ENCODE peak calls at places on chromosome 15, in five cellular contexts. C is colonic mucosa, M is heart left ventricle, K is foreskin keratinocyte, S is transverse colon. U is an unnamed sample.

GRCh38 chr15:75928680-75929608 is 25.3 kb downstream of the FBXO22 start:
- DNase-seq in C (peak), M (no peak), K (no peak), S (peak), U (no peak)

GRCh38 chr15:59170295-59170881 is 36.3 kb upstream of the LDHAL6B start:
- DNase-seq in C (peak), M (no peak), K (peak), S (peak), U (peak)

GRCh38 chr15:29456255-29456654 is 186.6 kb upstream of the NSMCE3 start:
- DNase-seq in C (no peak), M (no peak), K (no peak), S (no peak), U (no peak)

GRCh38 chr15:74552761-74553441 is 11.9 kb downstream of the ARID3B start:
- DNase-seq in C (no peak), M (no peak), K (no peak), S (no peak), U (no peak)

GRCh38 chr15:74028646-74029045 is 34.1 kb downstream of the PML start:
- DNase-seq in C (no peak), M (no peak), K (no peak), S (no peak), U (no peak)

GRCh38 chr15:40549894-40550293 is 14.9 kb downstream of the CCDC32 start:
- DNase-seq in C (no peak), M (peak), K (no peak), S (no peak), U (no peak)

GRCh38 chr15:71651750-71652186 is 158.6 kb upstream of the NR2E3 start:
- DNase-seq in C (peak), M (no peak), K (peak), S (peak), U (no peak)

GRCh38 chr15:31078461-31078860 is 23.1 kb downstream of the TRPM1 start:
- DNase-seq in C (no peak), M (no peak), K (no peak), S (no peak), U (no peak)

GRCh38 chr15:77440378-77440999 is 19.8 kb downstream of the HMG20A start:
- DNase-seq in C (no peak), M (no peak), K (peak), S (no peak), U (no peak)

GRCh38 chr15:25739687-25740121 is 123.4 kb downstream of the ATP10A start:
- DNase-seq in C (no peak), M (no peak), K (no peak), S (no peak), U (no peak)

GRCh38 chr15:70254186-70254974 is 156.7 kb upstream of the TLE3 start:
- DNase-seq in C (no peak), M (peak), K (no peak), S (no peak), U (no peak)

GRCh38 chr15:88629071-88629470 is 7.9 kb downstream of the AEN start:
- DNase-seq in C (no peak), M (no peak), K (no peak), S (no peak), U (peak)

GRCh38 chr15:99704444-99704838 is 28.8 kb downstream of the LYSMD4 start:
- DNase-seq in C (peak), M (no peak), K (peak), S (no peak), U (no peak)

GRCh38 chr15:85865070-85865684 is 70.5 kb upstream of the KLHL25 start:
- DNase-seq in C (no peak), M (no peak), K (peak), S (peak), U (no peak)

GRCh38 chr15:42270551-42270950 is 2.5 kb upstream of the GANC start:
- DNase-seq in C (no peak), M (no peak), K (no peak), S (no peak), U (no peak)
- TF ChIP-seq CTCF in C (no peak), M (no peak), K (no peak), S (no peak), U (no peak)

GRCh38 chr15:100869151-100869999 is 10.3 kb upstream of the ALDH1A3 start:
- DNase-seq in C (no peak), M (no peak), K (no peak), S (no peak), U (no peak)

GRCh38 chr15:100866386-100867330 is 13.0 kb upstream of the ALDH1A3 start:
- DNase-seq in C (no peak), M (no peak), K (no peak), S (no peak), U (no peak)

GRCh38 chr15:100862162-100862561 is 17.5 kb upstream of the ALDH1A3 start:
- DNase-seq in C (no peak), M (no peak), K (no peak), S (no peak), U (no peak)

GRCh38 chr15:100863406-100864198 is 16.0 kb upstream of the ALDH1A3 start:
- DNase-seq in C (peak), M (peak), K (no peak), S (peak), U (no peak)

GRCh38 chr15:100867476-100867875 is 12.2 kb upstream of the ALDH1A3 start:
- DNase-seq in C (no peak), M (no peak), K (no peak), S (peak), U (no peak)
- H3K27ac ChIP-seq in C (no peak), M (no peak), K (no peak), S (no peak), U (no peak)

DNA sequence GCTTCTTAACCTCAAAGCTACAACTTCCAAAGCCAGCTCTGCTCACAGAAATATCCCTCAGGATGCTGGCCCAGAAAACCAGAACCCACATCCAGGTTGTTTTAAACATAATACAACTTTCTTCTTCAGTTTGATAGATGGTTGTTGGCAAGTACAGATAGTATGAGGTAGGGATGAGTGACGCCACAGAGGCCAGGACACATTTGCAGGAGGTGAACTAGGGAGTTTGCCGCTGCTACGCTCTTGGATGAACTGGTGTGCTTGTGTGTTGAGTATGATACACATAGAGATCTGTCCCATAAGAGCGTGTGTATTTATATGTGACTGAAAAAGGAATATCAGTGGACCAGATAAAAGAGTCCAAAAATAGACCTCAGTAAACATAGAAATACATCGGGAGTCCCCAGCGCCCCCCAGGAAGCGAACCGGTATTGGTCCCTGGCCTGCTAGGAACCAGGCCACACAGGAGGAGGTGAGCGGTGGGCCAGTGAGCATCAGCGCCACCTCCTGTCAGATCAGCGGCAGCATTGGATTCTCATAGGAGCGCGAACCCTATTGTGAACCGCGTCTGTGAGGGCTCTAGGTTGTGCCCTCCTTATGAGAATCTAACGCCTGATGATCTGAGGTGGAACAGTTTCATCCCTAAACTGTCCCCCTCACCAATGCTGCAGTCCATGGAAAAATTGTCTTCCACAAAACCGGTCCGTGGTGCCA is 98.0 kb downstream of the LRRK1 start:
- DNase-seq in C (peak), M (no peak), K (no peak), S (peak), U (no peak)
- TF ChIP-seq CTCF in C (no peak), M (no peak), K (peak), S (no peak), U (no peak)

GRCh38 chr15:95085056-95085455 is 853.7 kb downstream of the MCTP2 start:
- DNase-seq in C (no peak), M (no peak), K (no peak), S (no peak), U (no peak)

GRCh38 chr15:95086543-95087252 is 855.3 kb downstream of the MCTP2 start:
- DNase-seq in C (no peak), M (no peak), K (peak), S (no peak), U (no peak)

DNA sequence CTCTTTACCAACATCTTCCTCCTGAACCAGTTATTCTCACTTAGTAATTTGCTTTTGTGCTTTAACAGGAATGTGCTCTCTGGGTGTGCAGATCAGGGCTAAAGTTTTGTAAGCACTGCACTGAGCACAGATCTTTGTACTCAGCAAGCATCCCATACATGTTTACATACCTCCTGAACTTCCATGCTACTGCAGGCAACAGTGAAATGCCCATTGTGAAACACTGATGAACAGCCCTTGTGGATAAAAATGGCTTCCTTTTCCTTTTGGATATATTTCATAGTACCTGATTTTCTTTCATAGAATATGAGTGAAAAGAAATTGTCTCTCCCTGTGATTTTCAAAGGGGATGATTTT is 855.9 kb downstream of the MCTP2 start:
- DNase-seq in C (no peak), M (no peak), K (no peak), S (no peak), U (no peak)
- H3K27ac ChIP-seq in C (no peak), M (peak), K (no peak), S (no peak), U (no peak)

DNA sequence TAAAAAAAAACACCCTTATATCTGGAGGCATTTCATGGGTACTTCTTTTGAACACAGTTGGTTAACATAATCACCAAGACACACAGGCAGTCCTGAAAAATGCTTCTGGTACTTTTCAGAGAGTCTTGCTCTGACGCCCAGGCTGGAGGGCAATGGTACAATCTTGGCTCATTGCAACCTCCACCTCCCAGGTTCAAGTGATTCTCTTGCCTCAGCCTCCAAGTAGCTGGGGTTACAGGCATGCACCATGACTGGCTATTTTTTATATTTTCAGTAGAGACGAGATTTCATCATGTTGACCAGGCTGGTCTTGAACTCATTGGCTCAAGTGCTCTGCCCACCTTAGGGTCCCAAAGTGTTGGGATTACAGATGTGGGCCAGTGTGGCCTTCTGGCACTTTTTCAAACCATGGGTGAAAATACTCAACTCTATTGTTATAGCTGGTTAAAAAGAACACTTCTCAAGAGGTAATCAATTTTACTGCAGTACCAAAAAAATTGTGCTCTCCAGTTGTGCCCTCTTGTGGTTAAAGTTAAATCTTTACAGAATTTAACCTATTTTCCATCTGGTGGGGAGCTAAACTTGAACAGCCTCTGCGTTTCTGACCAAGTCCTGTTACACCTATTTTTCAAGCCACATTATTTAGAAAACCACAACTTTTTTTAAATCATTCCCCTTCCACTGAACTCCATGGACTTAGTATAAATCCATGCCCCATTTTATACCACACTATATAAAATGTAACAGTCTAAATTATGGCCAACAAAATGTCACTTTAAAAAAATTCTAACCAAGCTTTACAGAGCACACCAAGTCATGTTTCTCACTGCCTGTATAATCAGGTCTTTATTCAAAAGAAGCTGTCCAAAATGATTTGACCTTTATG is 1.2 kb upstream of the SNAPC5 start:
- DNase-seq in C (no peak), M (no peak), K (no peak), S (no peak), U (no peak)
- TF ChIP-seq CTCF in C (peak), M (peak), K (peak), S (peak), U (peak)

GRCh38 chr15:83284563-83285283 is at the start of gene BNC1:
- DNase-seq in C (no peak), M (peak), K (peak), S (no peak), U (no peak)

GRCh38 chr15:83285284-83285978 is 967 bp upstream of the BNC1 start:
- DNase-seq in C (no peak), M (no peak), K (peak), S (no peak), U (no peak)

GRCh38 chr15:83283813-83284562 is 476 bp downstream of the BNC1 start:
- DNase-seq in C (no peak), M (peak), K (no peak), S (no peak), U (no peak)

GRCh38 chr15:83282859-83283812 is 1.3 kb downstream of the BNC1 start:
- DNase-seq in C (no peak), M (peak), K (peak), S (no peak), U (no peak)

DNA sequence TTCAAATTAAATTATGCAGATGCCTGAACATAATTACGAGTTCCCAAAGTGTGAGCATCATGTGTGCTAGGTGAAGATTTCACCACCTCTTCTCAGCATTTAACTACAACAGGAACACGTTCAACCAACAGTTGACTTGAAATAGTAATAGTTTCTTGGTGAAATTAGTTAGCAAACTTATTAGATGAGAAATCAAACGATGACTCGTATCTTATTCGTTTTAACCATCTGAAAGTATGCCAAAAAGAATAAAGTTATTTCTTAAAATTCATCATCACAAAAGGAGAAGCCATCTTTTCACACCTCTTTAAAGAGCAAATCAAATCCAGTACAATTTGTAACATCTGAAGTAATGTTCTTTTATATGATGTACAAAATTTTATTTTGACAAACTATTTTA is 2.3 kb downstream of the BNC1 start:
- DNase-seq in C (no peak), M (no peak), K (no peak), S (no peak), U (no peak)
- H3K27ac ChIP-seq in C (no peak), M (no peak), K (peak), S (no peak), U (no peak)

U was measured in tibial artery.